ENCODE peak calls at places on chromosomes 7 and 10, in eight cellular contexts. E, A, F, K, N, R, G and D are unnamed samples. For H3K4me1, the result is how much of the 10 kb centered on the place peaks cover.

GRCh38 chr7:137816696-137817320 is 30.0 kb downstream of the DGKI start:
- DNase-seq in E (no peak), A (no peak), F (no peak), K (peak), N (no peak), R (peak), G (no peak), D (no peak)

GRCh38 chr7:135717686-135718085 is 10.3 kb downstream of the SLC13A4 start:
- DNase-seq in E (no peak), A (no peak), F (no peak), K (no peak), N (no peak), R (no peak), G (no peak), D (no peak)

GRCh38 chr10:24793648-24794379 is 70.1 kb upstream of the ARHGAP21 start:
- DNase-seq in E (no peak), A (no peak), F (no peak), K (no peak), N (peak), R (peak), G (no peak), D (no peak)

GRCh38 chr10:81957976-81958375 is 83.0 kb downstream of the NRG3 start:
- DNase-seq in E (no peak), A (no peak), F (no peak), K (no peak), N (no peak), R (no peak), G (no peak), D (no peak)

GRCh38 chr10:117509573-117509972 is 33.0 kb upstream of the EMX2 start:
- DNase-seq in E (no peak), A (no peak), F (no peak), K (no peak), N (no peak), R (no peak), G (no peak), D (peak)

GRCh38 chr7:31084226-31084625 is 32.1 kb downstream of the ADCYAP1R1 start:
- DNase-seq in E (no peak), A (no peak), F (no peak), K (no peak), N (no peak), R (no peak), G (peak), D (no peak)

GRCh38 chr7:110922906-110923305 is 168.0 kb upstream of the LRRN3 start:
- DNase-seq in E (no peak), A (no peak), F (no peak), K (peak), N (peak), R (peak), G (no peak), D (no peak)

GRCh38 chr7:136133491-136133990 is 156.4 kb upstream of the MTPN start:
- DNase-seq in E (no peak), A (no peak), F (no peak), K (no peak), N (peak), R (peak), G (no peak), D (no peak)

GRCh38 chr7:142516038-142516501 is 233.2 kb upstream of the PRSS1 start:
- DNase-seq in E (no peak), A (no peak), F (no peak), K (peak), N (peak), R (peak), G (no peak), D (peak)

GRCh38 chr10:11425672-11426071 is 185.8 kb downstream of the USP6NL start:
- DNase-seq in E (no peak), A (no peak), F (no peak), K (no peak), N (no peak), R (no peak), G (no peak), D (no peak)

GRCh38 chr10:49175587-49176309 is 12.4 kb downstream of the TMEM273 start:
- DNase-seq in E (no peak), A (no peak), F (no peak), K (no peak), N (no peak), R (no peak), G (no peak), D (no peak)

GRCh38 chr7:96314402-96315108 is 7.3 kb downstream of the SLC25A13 start:
- DNase-seq in E (no peak), A (no peak), F (no peak), K (no peak), N (peak), R (peak), G (no peak), D (peak)

GRCh38 chr7:50782376-50783208 is at the start of gene GRB10:
- DNase-seq in E (no peak), A (peak), F (peak), K (no peak), N (peak), R (peak), G (no peak), D (peak)

GRCh38 chr10:101588879-101589278 is 758 bp downstream of the DPCD start:
- DNase-seq in E (no peak), A (peak), F (no peak), K (no peak), N (peak), R (peak), G (no peak), D (no peak)

GRCh38 chr7:5248201-5248885 is 34.4 kb upstream of the SLC29A4 start:
- DNase-seq in E (no peak), A (peak), F (peak), K (no peak), N (peak), R (no peak), G (no peak), D (no peak)

GRCh38 chr10:117656385-117657367 is 114.1 kb downstream of the EMX2 start:
- DNase-seq in E (no peak), A (no peak), F (no peak), K (no peak), N (no peak), R (no peak), G (no peak), D (no peak)

GRCh38 chr10:69714572-69714971 is 84.5 kb downstream of the FAM241B start:
- DNase-seq in E (no peak), A (no peak), F (no peak), K (no peak), N (no peak), R (no peak), G (no peak), D (no peak)

GRCh38 chr10:95509281-95509680 is 51.9 kb downstream of the SORBS1 start:
- DNase-seq in E (no peak), A (no peak), F (no peak), K (no peak), N (no peak), R (peak), G (no peak), D (no peak)

GRCh38 chr7:6221340-6222319 is 50.8 kb downstream of the CYTH3 start:
- DNase-seq in E (no peak), A (no peak), F (no peak), K (peak), N (peak), R (peak), G (no peak), D (no peak)

GRCh38 chr7:65915921-65916657 is 43.2 kb downstream of the VKORC1L1 start:
- DNase-seq in E (no peak), A (no peak), F (no peak), K (no peak), N (no peak), R (no peak), G (no peak), D (no peak)

GRCh38 chr10:14758994-14759664 is 15.6 kb downstream of the FAM107B start:
- DNase-seq in E (no peak), A (no peak), F (no peak), K (peak), N (no peak), R (no peak), G (no peak), D (no peak)

GRCh38 chr10:23516530-23516929 is 77.7 kb downstream of the OTUD1 start:
- DNase-seq in E (no peak), A (no peak), F (no peak), K (peak), N (peak), R (peak), G (no peak), D (no peak)

GRCh38 chr7:134834689-134835462 is 55.4 kb downstream of the CALD1 start:
- DNase-seq in E (no peak), A (no peak), F (no peak), K (peak), N (peak), R (no peak), G (no peak), D (no peak)

GRCh38 chr7:136030330-136030729 is 53.2 kb upstream of the MTPN start:
- DNase-seq in E (no peak), A (no peak), F (no peak), K (no peak), N (no peak), R (no peak), G (no peak), D (no peak)

GRCh38 chr10:70956029-70956759 is 67.8 kb upstream of the PCBD1 start:
- DNase-seq in E (no peak), A (no peak), F (no peak), K (peak), N (no peak), R (no peak), G (peak), D (peak)

GRCh38 chr7:50369408-50370026 is 65.0 kb downstream of the IKZF1 start:
- DNase-seq in E (no peak), A (no peak), F (no peak), K (peak), N (no peak), R (peak), G (no peak), D (peak)

GRCh38 chr10:35642793-35643114 is 658 bp upstream of the FZD8 start:
- DNase-seq in E (no peak), A (no peak), F (no peak), K (no peak), N (no peak), R (no peak), G (no peak), D (no peak)

GRCh38 chr7:151436446-151437162 is 3.3 kb downstream of the CRYGN start:
- DNase-seq in E (no peak), A (peak), F (no peak), K (no peak), N (peak), R (no peak), G (no peak), D (no peak)

GRCh38 chr10:97546441-97547340 is 25.9 kb upstream of the ANKRD2 start:
- DNase-seq in E (no peak), A (no peak), F (no peak), K (no peak), N (no peak), R (no peak), G (peak), D (no peak)

GRCh38 chr10:133185421-133185820 is 25.4 kb downstream of the KNDC1 start:
- DNase-seq in E (no peak), A (no peak), F (no peak), K (no peak), N (no peak), R (no peak), G (no peak), D (no peak)

GRCh38 chr10:130222381-130222780 is 86.2 kb downstream of the GLRX3 start:
- DNase-seq in E (no peak), A (no peak), F (no peak), K (no peak), N (no peak), R (no peak), G (no peak), D (peak)

GRCh38 chr10:64368298-64368697 is 847.1 kb downstream of the REEP3 start:
- DNase-seq in E (no peak), A (no peak), F (no peak), K (no peak), N (no peak), R (no peak), G (no peak), D (no peak)

GRCh38 chr10:35797187-35797586 is 155.1 kb upstream of the FZD8 start:
- DNase-seq in E (no peak), A (no peak), F (no peak), K (no peak), N (peak), R (peak), G (no peak), D (no peak)

GRCh38 chr10:23330953-23331352 is 13.6 kb downstream of the C10orf67 start:
- DNase-seq in E (no peak), A (no peak), F (no peak), K (no peak), N (no peak), R (no peak), G (no peak), D (no peak)

GRCh38 chr7:92790987-92791386 is 45.4 kb downstream of the CDK6 start:
- DNase-seq in E (no peak), A (peak), F (no peak), K (no peak), N (peak), R (peak), G (no peak), D (no peak)

GRCh38 chr7:5528071-5528814 is 104.6 kb upstream of the TNRC18 start:
- DNase-seq in E (no peak), A (peak), F (no peak), K (peak), N (peak), R (peak), G (peak), D (no peak)

GRCh38 chr10:97100657-97101056 is 85.1 kb downstream of the SLIT1 start:
- DNase-seq in E (no peak), A (no peak), F (no peak), K (no peak), N (no peak), R (no peak), G (no peak), D (no peak)

GRCh38 chr7:70355591-70356323 is 757.5 kb downstream of the AUTS2 start:
- DNase-seq in E (no peak), A (no peak), F (no peak), K (no peak), N (no peak), R (no peak), G (no peak), D (no peak)

GRCh38 chr10:112790030-112790429 is 160.0 kb upstream of the TCF7L2 start:
- DNase-seq in E (no peak), A (no peak), F (no peak), K (no peak), N (no peak), R (no peak), G (no peak), D (no peak)

GRCh38 chr10:125190961-125191360 is 30.6 kb upstream of the CTBP2 start:
- DNase-seq in E (no peak), A (no peak), F (no peak), K (no peak), N (no peak), R (no peak), G (no peak), D (no peak)

GRCh38 chr10:86970152-86970886 is 2.0 kb downstream of the ADIRF start:
- DNase-seq in E (no peak), A (peak), F (peak), K (no peak), N (peak), R (peak), G (no peak), D (peak)

GRCh38 chr10:86968994-86969355 is 693 bp downstream of the ADIRF start:
- DNase-seq in E (no peak), A (no peak), F (no peak), K (no peak), N (no peak), R (no peak), G (peak), D (no peak)

GRCh38 chr10:86969421-86970041 is 1.2 kb downstream of the ADIRF start:
- DNase-seq in E (no peak), A (no peak), F (peak), K (no peak), N (peak), R (peak), G (peak), D (peak)

GRCh38 chr10:86971146-86971991 is 3.1 kb downstream of the ADIRF start:
- DNase-seq in E (no peak), A (peak), F (peak), K (peak), N (peak), R (peak), G (peak), D (peak)

DNA sequence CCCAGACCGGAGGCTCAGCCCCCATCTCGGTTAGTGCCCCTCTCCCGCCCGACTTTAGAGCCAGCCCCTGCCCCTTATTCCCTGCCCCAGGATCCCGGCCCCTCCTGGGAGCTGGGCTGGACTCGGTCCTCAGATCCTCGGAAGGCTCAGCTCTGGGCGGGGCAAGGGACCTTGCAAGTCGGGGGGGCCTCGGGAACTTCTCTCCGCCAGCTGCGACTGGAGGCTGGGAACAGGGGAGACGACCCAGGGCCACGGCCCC is 2.5 kb downstream of the ADIRF start:
- DNase-seq in E (no peak), A (no peak), F (no peak), K (no peak), N (no peak), R (no peak), G (no peak), D (peak)
- H3K4me1 ChIP-seq in E (half or more), A (under half), F (under half), K (under half), N (under half), R (under half), G (under half), D (under half)

DNA sequence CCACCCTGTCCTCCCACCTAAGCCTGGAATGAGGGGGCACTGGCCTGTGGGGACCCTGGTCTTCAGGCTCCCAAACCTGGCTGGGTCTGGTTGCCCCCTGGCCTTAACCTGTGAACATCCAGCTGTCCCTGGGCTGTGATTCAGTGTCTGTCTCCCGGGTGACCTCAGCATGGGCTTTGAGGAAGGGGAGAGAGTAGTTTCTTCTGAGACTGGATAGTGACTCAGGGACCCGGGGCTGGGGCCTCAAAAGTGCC is 251 bp upstream of the CLDN4 start:
- DNase-seq in E (no peak), A (no peak), F (no peak), K (no peak), N (peak), R (no peak), G (no peak), D (no peak)
- H3K27ac ChIP-seq in E (no peak), A (no peak), F (no peak), K (peak), N (no peak), R (no peak), G (no peak), D (no peak)

GRCh38 chr7:116740758-116741462 is 68.9 kb downstream of the MET start:
- DNase-seq in E (no peak), A (no peak), F (no peak), K (no peak), N (no peak), R (peak), G (no peak), D (no peak)
- H3K4me1 ChIP-seq in E (under half), A (under half), F (under half), K (under half), N (under half), R (under half), G (under half), D (under half)

DNA sequence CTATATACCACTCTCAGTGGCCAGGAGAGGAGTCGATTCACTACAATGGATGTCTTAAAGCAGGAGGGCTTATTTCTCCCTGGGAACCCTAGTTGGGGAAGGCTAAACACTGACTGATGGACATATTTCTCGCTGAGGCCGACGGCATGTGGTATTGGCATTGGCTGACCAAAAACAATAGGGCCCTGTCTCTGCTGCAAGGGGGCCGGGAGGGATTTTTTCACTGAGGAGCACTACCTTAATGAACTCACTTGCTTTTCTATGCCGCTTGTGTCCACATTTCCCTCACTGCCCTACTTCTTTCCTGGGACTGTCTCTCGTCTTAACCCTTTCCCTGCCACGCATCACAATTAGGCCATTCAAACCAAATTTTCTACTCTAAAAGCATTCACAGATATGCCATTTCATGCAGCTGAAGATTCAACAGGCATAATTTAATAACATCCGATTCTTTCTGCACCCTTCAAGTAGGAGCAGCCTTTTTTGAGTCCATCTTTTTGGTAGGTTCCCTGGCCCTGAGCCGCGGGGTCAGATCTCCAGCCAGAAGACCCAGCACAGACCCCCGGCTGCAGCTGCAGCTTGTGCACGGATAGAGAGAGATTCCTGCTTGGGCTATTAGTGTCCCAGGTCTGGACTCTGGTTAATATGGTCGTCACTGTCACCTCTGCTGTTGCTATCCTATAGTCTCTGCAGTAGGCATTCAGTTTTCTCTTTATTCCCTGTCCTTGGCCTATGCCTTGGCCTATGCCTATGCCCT is 118.7 kb downstream of the HIPK2 start:
- DNase-seq in E (no peak), A (no peak), F (no peak), K (no peak), N (no peak), R (no peak), G (no peak), D (no peak)
- H3K27ac ChIP-seq in E (no peak), A (no peak), F (no peak), K (no peak), N (no peak), R (no peak), G (peak), D (no peak)

GRCh38 chr10:30705086-30705624 is 75.6 kb upstream of the LYZL2 start:
- DNase-seq in E (no peak), A (no peak), F (no peak), K (no peak), N (no peak), R (no peak), G (no peak), D (no peak)
- H3K4me1 ChIP-seq in E (under half), A (under half), F (under half), K (under half), N (under half), R (under half), G (under half), D (under half)